ENCODE peak calls at places on chromosomes 5 and 9, in ten cellular contexts. L, X, T, W, O, H, V, C, F and Y are unnamed samples.

GRCh38 chr5:148697821-148698196 is 43.5 kb upstream of the HTR4 start:
- DNase-seq in L (no peak), X (no peak), T (no peak), W (no peak), O (no peak), H (no peak), V (no peak), C (no peak), F (no peak), Y (no peak)

GRCh38 chr5:30401479-30402058 is 791.9 kb upstream of the CDH6 start:
- DNase-seq in L (no peak), X (no peak), T (peak; percentile 12), W (peak; percentile 38), O (peak; percentile 3), H (no peak), V (no peak), C (peak; percentile 37), F (no peak), Y (no peak)

GRCh38 chr5:139725073-139725830 is 70.4 kb upstream of the PSD2 start:
- DNase-seq in L (no peak), X (no peak), T (no peak), W (no peak), O (peak; percentile 92), H (no peak), V (peak; percentile 87), C (no peak), F (no peak), Y (peak; percentile 96)

GRCh38 chr5:14902826-14903560 is 31.4 kb upstream of the ANKH start:
- DNase-seq in L (no peak), X (no peak), T (no peak), W (no peak), O (no peak), H (no peak), V (no peak), C (no peak), F (no peak), Y (no peak)

GRCh38 chr5:124881333-124881732 is 134.9 kb upstream of the ZNF608 start:
- DNase-seq in L (no peak), X (no peak), T (no peak), W (no peak), O (no peak), H (no peak), V (no peak), C (no peak), F (no peak), Y (no peak)

GRCh38 chr5:113243349-113243664 is 191.5 kb downstream of the TSSK1B start:
- DNase-seq in L (no peak), X (no peak), T (no peak), W (no peak), O (no peak), H (no peak), V (no peak), C (no peak), F (no peak), Y (no peak)

GRCh38 chr5:68054625-68055024 is 160.9 kb upstream of the PIK3R1 start:
- DNase-seq in L (no peak), X (no peak), T (no peak), W (no peak), O (no peak), H (no peak), V (no peak), C (no peak), F (no peak), Y (no peak)

GRCh38 chr5:133129192-133129748 is 77.5 kb downstream of the HSPA4 start:
- DNase-seq in L (no peak), X (peak; percentile 16), T (no peak), W (no peak), O (no peak), H (no peak), V (no peak), C (no peak), F (no peak), Y (no peak)

GRCh38 chr9:123816817-123817472 is 113.0 kb downstream of the DENND1A start:
- DNase-seq in L (no peak), X (no peak), T (no peak), W (no peak), O (no peak), H (no peak), V (no peak), C (no peak), F (no peak), Y (no peak)

GRCh38 chr5:146118325-146118724 is 12.9 kb upstream of the PLAC8L1 start:
- DNase-seq in L (no peak), X (no peak), T (no peak), W (no peak), O (no peak), H (no peak), V (no peak), C (no peak), F (no peak), Y (no peak)

GRCh38 chr9:135962696-135963307 is 1.6 kb upstream of the UBAC1 start:
- DNase-seq in L (no peak), X (no peak), T (no peak), W (no peak), O (no peak), H (no peak), V (no peak), C (no peak), F (no peak), Y (no peak)

GRCh38 chr5:108214857-108215256 is 167.0 kb downstream of the FBXL17 start:
- DNase-seq in L (no peak), X (no peak), T (no peak), W (no peak), O (no peak), H (no peak), V (no peak), C (no peak), F (no peak), Y (no peak)

GRCh38 chr9:88197016-88197415 is 58.7 kb upstream of the SPATA31C2 start:
- DNase-seq in L (peak; percentile 39), X (peak; percentile 55), T (no peak), W (no peak), O (peak; percentile 54), H (no peak), V (peak; percentile 23), C (no peak), F (no peak), Y (peak; percentile 75)

GRCh38 chr5:79209505-79209904 is 26.4 kb upstream of the JMY start:
- DNase-seq in L (no peak), X (no peak), T (no peak), W (no peak), O (no peak), H (no peak), V (no peak), C (no peak), F (no peak), Y (no peak)

GRCh38 chr5:79729686-79730085 is 40.0 kb downstream of the CMYA5 start:
- DNase-seq in L (no peak), X (no peak), T (no peak), W (no peak), O (no peak), H (no peak), V (no peak), C (no peak), F (no peak), Y (no peak)

GRCh38 chr9:121681404-121681803 is 30.0 kb downstream of the DAB2IP start:
- DNase-seq in L (no peak), X (no peak), T (no peak), W (no peak), O (no peak), H (no peak), V (no peak), C (no peak), F (no peak), Y (no peak)

GRCh38 chr5:111383288-111383970 is 128.9 kb downstream of the STARD4 start:
- DNase-seq in L (no peak), X (no peak), T (no peak), W (no peak), O (no peak), H (no peak), V (no peak), C (no peak), F (no peak), Y (no peak)

GRCh38 chr5:55966284-55966683 is 28.5 kb downstream of the IL6ST start:
- DNase-seq in L (no peak), X (no peak), T (no peak), W (no peak), O (no peak), H (no peak), V (no peak), C (no peak), F (no peak), Y (no peak)

GRCh38 chr5:147188200-147189108 is 46.4 kb upstream of the STK32A start:
- DNase-seq in L (no peak), X (peak; percentile 56), T (peak; percentile 64), W (peak; percentile 59), O (peak; percentile 68), H (peak; percentile 9), V (peak; percentile 66), C (peak; percentile 68), F (peak; percentile 22), Y (peak; percentile 80)

GRCh38 chr5:57529864-57530263 is 47.3 kb upstream of the ACTBL2 start:
- DNase-seq in L (no peak), X (no peak), T (no peak), W (no peak), O (no peak), H (no peak), V (no peak), C (no peak), F (no peak), Y (no peak)

GRCh38 chr5:147534172-147534951 is 24.5 kb upstream of the DPYSL3 start:
- DNase-seq in L (peak; percentile 59), X (no peak), T (no peak), W (no peak), O (no peak), H (no peak), V (no peak), C (no peak), F (no peak), Y (peak; percentile 12)

GRCh38 chr5:1522601-1523479 is 920 bp downstream of the LPCAT1 start:
- DNase-seq in L (no peak), X (peak; percentile 38), T (peak; percentile 7), W (no peak), O (peak; percentile 57), H (no peak), V (no peak), C (peak; percentile 40), F (no peak), Y (peak; percentile 61)

GRCh38 chr9:124465736-124466135 is 15.5 kb downstream of the ADGRD2 start:
- DNase-seq in L (no peak), X (no peak), T (no peak), W (no peak), O (no peak), H (no peak), V (no peak), C (no peak), F (no peak), Y (no peak)

GRCh38 chr5:19208397-19208796 is 779.6 kb downstream of the CDH18 start:
- DNase-seq in L (no peak), X (no peak), T (no peak), W (no peak), O (no peak), H (no peak), V (no peak), C (no peak), F (no peak), Y (no peak)

GRCh38 chr9:82091100-82091499 is 102.5 kb downstream of the SPATA31D1 start:
- DNase-seq in L (no peak), X (no peak), T (no peak), W (no peak), O (no peak), H (no peak), V (no peak), C (no peak), F (no peak), Y (no peak)

GRCh38 chr5:141508808-141509611 is 20.1 kb downstream of the PCDHGC5 start:
- DNase-seq in L (peak; percentile 90), X (peak; percentile 67), T (peak; percentile 28), W (no peak), O (peak; percentile 90), H (no peak), V (peak; percentile 95), C (peak; percentile 56), F (no peak), Y (peak; percentile 93)

GRCh38 chr9:82829818-82830217 is 233.1 kb downstream of the RASEF start:
- DNase-seq in L (no peak), X (no peak), T (peak; percentile 27), W (no peak), O (no peak), H (no peak), V (no peak), C (no peak), F (no peak), Y (no peak)

GRCh38 chr9:19994296-19994695 is 205.5 kb upstream of the SLC24A2 start:
- DNase-seq in L (peak; percentile 7), X (no peak), T (no peak), W (no peak), O (no peak), H (no peak), V (peak; percentile 33), C (no peak), F (no peak), Y (no peak)